ENCODE peak calls at places on chromosomes 12 and 14, in ten cellular contexts. T, S, B, Q, A, X, W, K, I and D are unnamed samples.

GRCh38 chr12:26713885-26714383 is 119.1 kb downstream of the ITPR2 start:
- DNase-seq in K (no peak), Q (no peak), X (no peak), T (no peak), B (no peak), S (no peak), I (no peak), A (no peak), W (no peak), D (no peak)

GRCh38 chr14:29868000-29868399 is 59.6 kb downstream of the PRKD1 start:
- DNase-seq in X (no peak), W (no peak), T (no peak), B (no peak), Q (no peak), S (no peak), K (no peak), A (no peak), I (no peak), D (no peak)

GRCh38 chr12:1559729-1560128 is 34.7 kb downstream of the FBXL14 start:
- DNase-seq in W (peak), I (no peak), B (no peak), S (no peak), Q (no peak), X (no peak), K (no peak), T (no peak), A (no peak), D (no peak)

GRCh38 chr12:29780084-29780483 is 3.7 kb downstream of the TMTC1 start:
- DNase-seq in S (no peak), Q (no peak), X (no peak), K (no peak), T (no peak), W (no peak), B (no peak), A (no peak), I (no peak), D (no peak)

GRCh38 chr12:92769124-92769901 is 66.5 kb downstream of the PLEKHG7 start:
- DNase-seq in X (no peak), Q (no peak), S (no peak), K (no peak), W (no peak), I (no peak), A (no peak), T (no peak), B (no peak), D (peak)

GRCh38 chr14:31510222-31510621 is 22.4 kb upstream of the GPR33 start:
- DNase-seq in X (peak), T (no peak), K (no peak), Q (no peak), I (no peak), B (peak), A (no peak), W (no peak), S (peak), D (no peak)

GRCh38 chr12:131610181-131610580 is 100.7 kb upstream of the SFSWAP start:
- DNase-seq in K (no peak), T (no peak), I (no peak), S (no peak), B (no peak), A (no peak), W (no peak), X (no peak), Q (no peak), D (no peak)

GRCh38 chr14:22434030-22434429 is 155.0 kb downstream of the DAD1 start:
- DNase-seq in A (no peak), K (no peak), B (no peak), I (no peak), Q (no peak), T (no peak), W (no peak), S (peak), X (no peak), D (no peak)

GRCh38 chr12:20549115-20549719 is 145.9 kb upstream of the SLCO1C1 start:
- DNase-seq in W (no peak), A (no peak), S (peak), K (no peak), I (peak), X (peak), B (no peak), T (no peak), Q (no peak), D (no peak)

GRCh38 chr14:100593751-100594624 is 6.8 kb upstream of the BEGAIN start:
- DNase-seq in I (no peak), K (no peak), X (no peak), S (no peak), A (no peak), T (no peak), W (no peak), Q (peak), B (no peak), D (no peak)

GRCh38 chr12:125070661-125071390 is 5.6 kb downstream of the AACS start:
- DNase-seq in Q (no peak), A (no peak), S (no peak), B (no peak), X (no peak), K (no peak), T (no peak), W (no peak), I (no peak), D (no peak)

GRCh38 chr12:31037921-31038320 is 35.7 kb upstream of the DDX11 start:
- DNase-seq in T (no peak), A (no peak), X (no peak), Q (no peak), S (no peak), B (no peak), K (no peak), W (no peak), I (no peak), D (no peak)

GRCh38 chr12:112705037-112705632 is 86.4 kb upstream of the RPH3A start:
- DNase-seq in B (no peak), K (no peak), T (no peak), I (no peak), S (no peak), Q (no peak), A (no peak), X (no peak), W (no peak), D (no peak)

GRCh38 chr12:27982380-27982779 is 9.8 kb upstream of the PTHLH start:
- DNase-seq in B (no peak), S (no peak), X (no peak), T (no peak), I (no peak), Q (no peak), A (no peak), K (no peak), W (no peak), D (no peak)

GRCh38 chr12:123905319-123905925 is 67.2 kb downstream of the CCDC92 start:
- DNase-seq in X (peak), S (peak), Q (no peak), I (peak), W (no peak), T (peak), K (no peak), A (peak), B (peak), D (peak)

GRCh38 chr12:91219511-91219910 is 36.9 kb upstream of the DCN start:
- DNase-seq in T (no peak), I (no peak), Q (no peak), K (no peak), A (no peak), X (no peak), B (no peak), S (no peak), W (no peak), D (no peak)

GRCh38 chr14:54310151-54310851 is 86.5 kb upstream of the CDKN3 start:
- DNase-seq in S (no peak), T (no peak), A (no peak), X (no peak), I (no peak), B (no peak), Q (no peak), K (no peak), W (no peak), D (no peak)

GRCh38 chr12:131434208-131435125 is 276.4 kb upstream of the SFSWAP start:
- DNase-seq in X (no peak), I (no peak), T (peak), Q (no peak), A (no peak), K (peak), B (peak), W (no peak), S (no peak), D (no peak)

GRCh38 chr14:101954501-101954900 is 9.9 kb upstream of the DYNC1H1 start:
- DNase-seq in K (peak), S (no peak), T (no peak), I (no peak), W (no peak), B (no peak), A (no peak), Q (no peak), X (no peak), D (no peak)

GRCh38 chr14:32370720-32371119 is 41.6 kb downstream of the AKAP6 start:
- DNase-seq in A (no peak), S (no peak), I (no peak), T (no peak), B (no peak), K (no peak), W (no peak), Q (no peak), X (peak), D (no peak)

GRCh38 chr14:94378527-94379290 is 9.7 kb downstream of the SERPINA1 start:
- DNase-seq in K (no peak), X (no peak), A (no peak), S (no peak), B (no peak), I (no peak), Q (no peak), W (no peak), T (no peak), D (no peak)

GRCh38 chr14:94376108-94376975 is 12.1 kb downstream of the SERPINA1 start:
- DNase-seq in I (no peak), W (no peak), K (no peak), Q (no peak), X (no peak), B (no peak), A (no peak), T (no peak), S (no peak), D (no peak)

GRCh38 chr14:94376976-94377865 is 11.2 kb downstream of the SERPINA1 start:
- DNase-seq in S (peak), B (no peak), W (no peak), A (no peak), K (no peak), X (no peak), I (no peak), Q (no peak), T (no peak), D (no peak)

GRCh38 chr14:94379291-94380224 is 8.8 kb downstream of the SERPINA1 start:
- DNase-seq in A (no peak), K (no peak), S (no peak), Q (no peak), I (no peak), B (no peak), X (no peak), T (no peak), W (no peak), D (no peak)

GRCh38 chr14:94377866-94378470 is 10.4 kb downstream of the SERPINA1 start:
- DNase-seq in Q (no peak), A (no peak), K (no peak), B (no peak), T (no peak), W (no peak), X (no peak), I (no peak), S (no peak), D (no peak)
- TF ChIP-seq POLR2A in Q (no peak), A (no peak), K (no peak), B (no peak), T (no peak), W (no peak), X (no peak), I (no peak), S (peak), D (no peak)

GRCh38 chr12:120700863-120701262 is 9.4 kb upstream of the UNC119B start:
- DNase-seq in S (no peak), K (no peak), Q (no peak), X (no peak), W (no peak), T (peak), B (no peak), A (no peak), I (no peak), D (no peak)

GRCh38 chr12:120706029-120706428 is 4.2 kb upstream of the UNC119B start:
- DNase-seq in A (no peak), T (no peak), B (no peak), X (no peak), K (no peak), W (no peak), Q (no peak), I (no peak), S (no peak), D (no peak)

GRCh38 chr12:120705618-120706017 is 4.6 kb upstream of the UNC119B start:
- DNase-seq in W (no peak), B (no peak), I (no peak), A (no peak), T (peak), Q (no peak), S (no peak), X (no peak), K (no peak), D (no peak)

GRCh38 chr12:120702629-120703028 is 7.6 kb upstream of the UNC119B start:
- DNase-seq in K (no peak), W (no peak), X (no peak), S (peak), A (no peak), B (no peak), Q (no peak), I (no peak), T (peak), D (no peak)

DNA sequence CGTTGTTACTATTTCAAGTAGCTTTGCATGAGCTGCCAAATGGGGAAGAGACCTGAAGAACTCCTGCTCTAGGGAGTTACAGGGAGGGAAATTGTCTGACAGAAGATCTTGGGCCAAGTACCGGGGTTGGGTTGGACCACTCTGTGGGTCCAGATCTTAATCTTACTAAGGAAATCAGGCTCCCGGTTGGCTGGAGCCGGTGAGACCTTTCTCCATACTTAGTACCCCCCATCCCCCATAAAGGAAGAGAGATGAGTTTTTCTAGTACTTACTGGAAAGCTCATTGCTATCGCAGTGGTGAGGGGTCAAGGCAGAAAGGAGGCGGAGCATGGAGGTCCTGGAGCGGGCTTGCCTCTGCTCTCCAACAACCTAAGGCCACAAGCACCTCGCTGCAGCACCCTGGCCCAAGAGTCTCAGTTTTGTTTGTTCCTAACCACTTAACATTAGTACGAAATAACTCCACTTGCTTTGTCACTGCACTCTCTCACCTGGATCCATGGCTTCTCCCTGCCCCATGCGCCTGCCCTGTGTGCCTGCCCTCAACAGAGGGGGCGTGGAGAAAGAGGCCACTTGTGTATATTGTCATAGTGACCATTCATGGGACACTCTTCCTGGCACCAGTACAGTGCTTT is 6.8 kb upstream of the UNC119B start:
- DNase-seq in X (no peak), K (no peak), B (no peak), W (no peak), Q (no peak), A (no peak), S (no peak), I (no peak), T (no peak), D (no peak)
- TF ChIP-seq POLR2AphosphoS5 in X (no peak), K (no peak), B (no peak), W (no peak), Q (no peak), A (no peak), S (no peak), I (no peak), T (no peak), D (no peak)

GRCh38 chr12:89346741-89347324 is 5.5 kb downstream of the DUSP6 start:
- DNase-seq in X (peak), A (no peak), Q (no peak), S (peak), B (no peak), K (no peak), W (no peak), I (no peak), T (no peak), D (no peak)
- TF ChIP-seq POLR2A in X (peak), A (no peak), Q (no peak), S (peak), B (no peak), K (no peak), W (no peak), I (no peak), T (no peak), D (no peak)

GRCh38 chr12:68349083-68349700 is 17.0 kb upstream of the MDM1 start:
- DNase-seq in I (no peak), K (no peak), A (no peak), S (no peak), B (no peak), Q (no peak), X (no peak), T (no peak), W (no peak), D (no peak)
- TF ChIP-seq POLR2AphosphoS5 in I (no peak), K (no peak), A (no peak), S (no peak), B (no peak), Q (no peak), X (no peak), T (no peak), W (no peak), D (no peak)

GRCh38 chr12:52319097-52319496 is 2.1 kb downstream of the KRT83 start:
- DNase-seq in Q (peak), X (no peak), A (no peak), T (no peak), S (no peak), K (no peak), W (no peak), I (no peak), B (no peak), D (no peak)
- TF ChIP-seq POLR2A in Q (no peak), X (no peak), A (no peak), T (no peak), S (no peak), K (no peak), W (no peak), I (no peak), B (no peak), D (no peak)

DNA sequence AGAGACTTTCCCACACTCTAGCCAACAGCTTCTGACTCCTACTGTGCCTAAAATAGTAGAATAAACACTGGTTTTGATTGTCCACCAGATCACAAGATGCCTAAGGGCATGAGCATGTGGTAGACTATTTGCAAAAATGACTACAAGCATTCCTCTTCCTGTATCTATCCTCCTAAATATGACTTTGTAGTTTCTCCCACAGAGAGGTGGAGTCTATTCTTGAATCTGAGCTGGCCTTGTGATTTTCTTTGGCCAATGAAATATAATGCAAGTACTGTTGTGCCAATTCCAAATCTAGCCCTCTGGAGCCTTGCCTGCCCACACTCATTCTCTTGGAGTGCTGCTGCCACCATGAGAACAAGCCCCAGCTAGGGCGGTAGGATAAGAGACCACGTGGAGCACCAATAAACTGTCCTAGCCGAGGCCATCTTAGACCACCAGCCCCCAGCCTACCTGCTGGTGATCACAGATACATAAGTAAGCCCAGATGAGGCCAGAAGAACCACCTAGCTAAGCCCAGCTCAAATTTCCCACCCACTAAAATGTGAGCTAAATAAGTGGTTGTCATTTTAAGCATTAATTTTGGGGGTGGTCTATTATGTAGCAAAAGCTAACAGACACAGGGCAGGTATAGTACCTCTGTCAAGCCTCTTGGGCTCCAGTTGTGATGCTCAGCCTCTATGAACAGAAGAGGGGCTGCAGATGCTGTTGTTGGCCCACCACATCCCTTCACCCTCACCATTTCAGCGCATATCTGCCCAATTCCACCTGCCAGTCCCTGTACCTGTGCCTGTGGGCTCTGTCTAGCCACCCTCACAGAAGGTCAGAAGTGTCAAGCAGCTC is 17.9 kb downstream of the ZFP36L1 start:
- DNase-seq in T (peak), W (peak), B (no peak), Q (no peak), K (no peak), S (peak), X (no peak), A (no peak), I (no peak), D (no peak)
- TF ChIP-seq POLR2AphosphoS5 in T (no peak), W (no peak), B (no peak), Q (no peak), K (peak), S (no peak), X (no peak), A (no peak), I (no peak), D (no peak)

DNA sequence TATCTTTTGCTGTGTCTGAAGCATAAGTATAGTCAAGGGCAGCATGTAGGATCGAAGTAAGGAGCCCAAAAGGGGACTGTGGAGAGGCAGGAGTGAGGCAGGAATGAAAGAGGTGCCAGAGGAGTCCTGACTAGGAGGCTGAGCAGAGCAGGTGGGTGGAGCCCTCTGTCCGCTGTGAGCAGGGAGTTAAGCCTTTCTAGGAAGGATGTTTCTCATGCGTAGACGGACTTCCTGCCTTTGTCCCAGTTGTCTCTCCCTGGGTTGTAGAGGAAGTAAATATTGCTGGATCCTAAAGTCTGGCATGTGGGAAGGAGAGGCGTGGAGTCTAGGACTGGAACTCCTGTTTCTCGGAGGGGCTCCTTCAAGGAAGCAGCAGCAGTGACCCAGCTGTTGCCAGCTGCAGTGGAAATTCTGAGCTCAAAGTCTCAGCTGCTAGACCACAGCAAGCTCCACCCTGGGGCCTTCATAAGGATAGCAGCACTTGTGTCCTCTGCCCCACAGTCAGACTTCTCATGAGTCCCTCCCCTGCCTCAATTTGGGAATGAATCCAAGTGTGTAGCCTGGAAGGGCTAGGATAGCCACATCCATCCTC is 44.0 kb downstream of the RBMS2 start:
- DNase-seq in A (peak), T (peak), I (peak), Q (no peak), W (peak), B (peak), S (peak), K (no peak), X (no peak), D (peak)
- TF ChIP-seq POLR2A in A (no peak), T (no peak), I (peak), Q (no peak), W (no peak), B (no peak), S (peak), K (no peak), X (no peak), D (no peak)

DNA sequence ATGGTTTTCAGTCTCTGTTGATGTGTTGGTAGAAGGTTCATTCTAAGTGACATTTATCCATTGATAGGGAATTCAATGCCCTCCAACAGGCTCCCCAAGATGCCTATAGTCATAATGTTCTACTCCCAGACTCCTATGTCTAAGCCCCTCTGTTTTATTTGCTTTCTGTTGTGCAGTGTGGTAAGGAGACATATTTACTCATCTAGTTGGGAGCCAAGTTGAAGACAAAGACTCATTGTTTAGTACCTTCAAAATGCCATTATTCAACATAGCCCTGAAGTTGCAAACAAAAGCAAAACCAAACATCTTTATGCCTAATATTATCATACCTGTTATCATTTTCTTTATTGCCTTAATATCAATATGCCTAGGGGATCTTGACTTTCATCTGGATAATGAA is 302.1 kb downstream of the RMST start:
- DNase-seq in S (peak), B (no peak), Q (no peak), K (no peak), W (no peak), T (no peak), X (no peak), A (no peak), I (no peak), D (no peak)
- TF ChIP-seq POLR2AphosphoS5 in S (no peak), B (no peak), Q (no peak), K (no peak), W (no peak), T (no peak), X (no peak), A (no peak), I (no peak), D (no peak)